ENCODE peak calls at places on chromosomes 11 and 22, in six cellular contexts. R is midbrain; H is GM18507; N is left lobe of liver; G is stimulated activated CD8-positive, alpha-beta memory T cell treated with anti-CD3 and anti-CD28 coated beads, Interleukin-15, amount 100 ng/mL, for 24 hours; E is activated CD4-positive, alpha-beta T cell treated with anti-CD3 and anti-CD28 coated beads, Interleukin-2, amount 50 U/mL, for 48 hours. I is an unnamed sample.

GRCh38 chr11:124745270-124745834 is 5.6 kb downstream of the NRGN start:
- DNase-seq in E (no peak), N (no peak), G (no peak), H (no peak), R (no peak), I (no peak)

GRCh38 chr11:86230921-86231320 is 13.6 kb upstream of the EED start:
- DNase-seq in G (no peak), R (peak), E (no peak), H (no peak), N (no peak), I (no peak)

GRCh38 chr11:59680287-59681154 is 11.7 kb upstream of the PATL1 start:
- DNase-seq in G (no peak), E (peak), N (peak), H (peak), R (no peak), I (peak)

GRCh38 chr11:75344761-75345454 is 6.6 kb downstream of the ARRB1 start:
- DNase-seq in H (no peak), R (no peak), E (no peak), G (no peak), N (no peak), I (no peak)

GRCh38 chr11:127074151-127074761 is 73.7 kb upstream of the KIRREL3 start:
- DNase-seq in N (peak), G (no peak), H (peak), E (peak), R (peak), I (peak)

GRCh38 chr11:75428301-75428724 is 4.7 kb downstream of the KLHL35 start:
- DNase-seq in E (peak), G (peak), R (peak), H (peak), N (peak), I (peak)

GRCh38 chr22:20605328-20605727 is 97.9 kb downstream of the MED15 start:
- DNase-seq in R (no peak), N (no peak), G (no peak), E (no peak), H (no peak), I (no peak)

GRCh38 chr22:29302681-29303465 is 3.6 kb upstream of the GAS2L1 start:
- DNase-seq in G (no peak), N (peak), E (no peak), H (no peak), R (peak), I (no peak)

GRCh38 chr11:59550368-59550841 is 39.1 kb downstream of the OR4D9 start:
- DNase-seq in H (peak), N (peak), G (peak), E (peak), R (peak), I (peak)

GRCh38 chr11:12893787-12894672 is 115.1 kb upstream of the RASSF10 start:
- DNase-seq in N (no peak), E (peak), H (peak), R (peak), G (no peak), I (peak)

GRCh38 chr11:68843703-68844312 is 2.1 kb upstream of the CPT1A start:
- DNase-seq in G (peak), N (peak), E (peak), R (no peak), H (peak), I (peak)

GRCh38 chr11:118892515-118892914 is 8.8 kb downstream of the CXCR5 start:
- DNase-seq in G (no peak), R (no peak), N (no peak), E (no peak), H (no peak), I (no peak)

GRCh38 chr22:20115691-20116375 is at the start of gene RANBP1:
- DNase-seq in E (no peak), G (no peak), H (no peak), R (no peak), N (no peak), I (no peak)

GRCh38 chr11:69647761-69648497 is 7.0 kb downstream of the CCND1 start:
- DNase-seq in H (no peak), G (no peak), N (no peak), E (no peak), R (no peak), I (no peak)

GRCh38 chr11:111364503-111364902 is 14.6 kb downstream of the POU2AF1 start:
- DNase-seq in R (no peak), H (no peak), N (no peak), E (no peak), G (no peak), I (no peak)

GRCh38 chr11:133180201-133180600 is 352.1 kb downstream of the OPCML start:
- DNase-seq in H (no peak), E (no peak), G (no peak), R (no peak), N (no peak), I (no peak)

GRCh38 chr11:4038973-4039372 is 55.6 kb upstream of the RRM1 start:
- DNase-seq in G (no peak), H (no peak), N (no peak), E (no peak), R (no peak), I (no peak)

GRCh38 chr22:24969588-24970301 is 17.2 kb downstream of the KIAA1671 start:
- DNase-seq in N (peak), H (no peak), R (no peak), E (no peak), G (no peak), I (no peak)

GRCh38 chr11:47850337-47850736 is 2.2 kb upstream of the NUP160 start:
- DNase-seq in G (no peak), R (no peak), N (no peak), H (no peak), E (no peak), I (no peak)

GRCh38 chr22:20810645-20811044 is 36.7 kb downstream of the SERPIND1 start:
- DNase-seq in R (no peak), H (no peak), E (peak), G (no peak), N (peak), I (no peak)

GRCh38 chr11:64729851-64730382 is 6.9 kb upstream of the NRXN2 start:
- DNase-seq in R (no peak), H (no peak), G (no peak), E (peak), N (no peak), I (no peak)

GRCh38 chr11:10927533-10927932 is 69.7 kb upstream of the ZBED5 start:
- DNase-seq in G (no peak), H (no peak), E (no peak), R (no peak), N (peak), I (no peak)

GRCh38 chr11:11391796-11392195 is 38.7 kb upstream of the CSNK2A3 start:
- DNase-seq in N (no peak), E (no peak), R (no peak), H (no peak), G (no peak), I (peak)

GRCh38 chr22:40709752-40710413 is 30.6 kb downstream of the MCHR1 start:
- DNase-seq in E (no peak), N (no peak), R (no peak), H (no peak), G (no peak), I (no peak)

GRCh38 chr11:77619576-77620198 is 17.9 kb downstream of the CLNS1A start:
- DNase-seq in G (no peak), R (peak), H (no peak), N (no peak), E (no peak), I (no peak)

GRCh38 chr11:70303070-70303469 is 32.6 kb downstream of the PPFIA1 start:
- DNase-seq in G (no peak), E (no peak), R (no peak), N (no peak), H (no peak), I (no peak)

GRCh38 chr11:93329936-93330445 is 551 bp upstream of the DEUP1 start:
- DNase-seq in H (no peak), E (no peak), G (no peak), R (no peak), N (no peak), I (peak)

GRCh38 chr11:61482513-61482912 is 26.0 kb upstream of the LRRC10B start:
- DNase-seq in H (peak), N (no peak), R (no peak), G (no peak), E (peak), I (no peak)

GRCh38 chr11:98183034-98183433 is 837.7 kb upstream of the CNTN5 start:
- DNase-seq in N (no peak), G (no peak), H (no peak), R (no peak), E (no peak), I (no peak)

GRCh38 chr22:40410731-40411505 is 40.5 kb downstream of the SGSM3 start:
- DNase-seq in R (no peak), E (no peak), G (no peak), N (peak), H (no peak), I (no peak)

GRCh38 chr22:46686221-46686872 is 51.7 kb downstream of the CERK start:
- DNase-seq in H (no peak), N (no peak), E (no peak), R (no peak), G (no peak), I (no peak)

I was measured in RWPE1.